ENCODE peak calls at places on chromosomes 12 and 14, in seven cellular contexts. M, K, S, P, T, D and I are unnamed samples.

GRCh38 chr12:47353508-47353907 is 273.7 kb upstream of the AMIGO2 start:
- DNase-seq in M (no peak), K (no peak), S (no peak), P (no peak), T (no peak), D (no peak), I (no peak)

GRCh38 chr12:25074954-25075353 is 120.0 kb downstream of the DNAI7 start:
- DNase-seq in M (no peak), K (no peak), S (no peak), P (no peak), T (no peak), D (no peak), I (no peak)

GRCh38 chr14:22602853-22603252 is 4.8 kb downstream of the ABHD4 start:
- DNase-seq in M (no peak), K (peak), S (no peak), P (no peak), T (no peak), D (no peak), I (no peak)

GRCh38 chr12:98405795-98406366 is 109.5 kb upstream of the TMPO start:
- DNase-seq in M (no peak), K (no peak), S (no peak), P (no peak), T (no peak), D (no peak), I (no peak)

GRCh38 chr12:26195250-26195640 is at the start of gene SSPN:
- DNase-seq in M (peak), K (peak), S (peak), P (peak), T (peak), D (peak), I (peak)

GRCh38 chr14:101721951-101722661 is 39.4 kb upstream of the PPP2R5C start:
- DNase-seq in M (no peak), K (no peak), S (no peak), P (no peak), T (peak), D (no peak), I (peak)

GRCh38 chr14:70359076-70359424 is 433 bp downstream of the COX16 start:
- DNase-seq in M (no peak), K (no peak), S (no peak), P (no peak), T (no peak), D (peak), I (no peak)

GRCh38 chr12:120051535-120051934 is 62.5 kb downstream of the BICDL1 start:
- DNase-seq in M (no peak), K (no peak), S (no peak), P (no peak), T (no peak), D (no peak), I (no peak)

GRCh38 chr14:36771256-36771655 is 109.6 kb downstream of the PAX9 start:
- DNase-seq in M (no peak), K (no peak), S (no peak), P (no peak), T (no peak), D (no peak), I (no peak)

GRCh38 chr14:69107407-69108003 is 45.4 kb downstream of the DCAF5 start:
- DNase-seq in M (no peak), K (peak), S (no peak), P (no peak), T (peak), D (no peak), I (peak)

GRCh38 chr14:100187247-100187833 is 27.9 kb upstream of the DEGS2 start:
- DNase-seq in M (no peak), K (no peak), S (no peak), P (no peak), T (no peak), D (no peak), I (no peak)

GRCh38 chr14:91115986-91116385 is 2.1 kb downstream of the DGLUCY start:
- DNase-seq in M (no peak), K (peak), S (no peak), P (no peak), T (no peak), D (no peak), I (no peak)

GRCh38 chr12:98725481-98726247 is 80.6 kb downstream of the APAF1 start:
- DNase-seq in M (peak), K (peak), S (no peak), P (no peak), T (peak), D (no peak), I (peak)

GRCh38 chr12:109764776-109765492 is 51.3 kb downstream of the FAM222A start:
- DNase-seq in M (peak), K (no peak), S (peak), P (peak), T (peak), D (no peak), I (no peak)

GRCh38 chr12:4112734-4113396 is 160.7 kb upstream of the CCND2 start:
- DNase-seq in M (no peak), K (peak), S (no peak), P (no peak), T (no peak), D (no peak), I (no peak)

GRCh38 chr14:96634481-96634880 is 132.3 kb downstream of the PAPOLA start:
- DNase-seq in M (no peak), K (no peak), S (no peak), P (no peak), T (no peak), D (no peak), I (no peak)

GRCh38 chr12:26937863-26938659 is at the start of the genes FGFR1OP2 and INTS13:
- DNase-seq in M (peak), K (peak), S (peak), P (peak), T (peak), D (peak), I (peak)

GRCh38 chr12:132255642-132256041 is 73.7 kb downstream of the GALNT9 start:
- DNase-seq in M (no peak), K (no peak), S (no peak), P (no peak), T (no peak), D (no peak), I (no peak)

GRCh38 chr12:26434299-26434915 is 239.0 kb downstream of the SSPN start:
- DNase-seq in M (no peak), K (peak), S (no peak), P (no peak), T (peak), D (no peak), I (peak)

GRCh38 chr12:63045020-63045860 is 105.8 kb downstream of the AVPR1A start:
- DNase-seq in M (no peak), K (peak), S (no peak), P (no peak), T (no peak), D (no peak), I (peak)

GRCh38 chr12:102480401-102480800 is at the start of gene IGF1:
- DNase-seq in M (no peak), K (peak), S (no peak), P (no peak), T (no peak), D (no peak), I (peak)

GRCh38 chr12:32548691-32549412 is 130.2 kb upstream of the DNM1L start:
- DNase-seq in M (no peak), K (peak), S (no peak), P (no peak), T (peak), D (no peak), I (peak)

GRCh38 chr14:89617471-89618291 is 200.6 kb upstream of the FOXN3 start:
- DNase-seq in M (no peak), K (peak), S (no peak), P (no peak), T (peak), D (no peak), I (peak)

GRCh38 chr12:127293507-127294310 is 973.3 kb upstream of the TMEM132C start:
- DNase-seq in M (no peak), K (peak), S (peak), P (no peak), T (peak), D (peak), I (peak)

GRCh38 chr14:83744901-83745300 is 1785.0 kb upstream of the FLRT2 start:
- DNase-seq in M (no peak), K (peak), S (no peak), P (no peak), T (no peak), D (no peak), I (no peak)

GRCh38 chr14:100623961-100624360 is 36.7 kb upstream of the BEGAIN start:
- DNase-seq in M (peak), K (no peak), S (peak), P (no peak), T (no peak), D (no peak), I (no peak)

GRCh38 chr14:67343601-67344230 is 15.9 kb downstream of the ATP6V1D start:
- DNase-seq in M (no peak), K (no peak), S (no peak), P (no peak), T (no peak), D (no peak), I (no peak)

GRCh38 chr14:52987514-52987913 is 36.7 kb upstream of the FERMT2 start:
- DNase-seq in M (no peak), K (no peak), S (no peak), P (no peak), T (peak), D (no peak), I (no peak)

GRCh38 chr12:10372534-10372931 is 17.3 kb downstream of the KLRK1 start:
- DNase-seq in M (no peak), K (no peak), S (no peak), P (no peak), T (no peak), D (no peak), I (no peak)

GRCh38 chr14:96057738-96058137 is 18.6 kb downstream of the C14orf132 start:
- DNase-seq in M (no peak), K (no peak), S (no peak), P (no peak), T (no peak), D (no peak), I (no peak)

GRCh38 chr12:94148841-94149780 is 734 bp downstream of the PLXNC1 start:
- DNase-seq in M (no peak), K (peak), S (no peak), P (no peak), T (peak), D (peak), I (peak)

GRCh38 chr12:63353559-63353958 is 202.6 kb upstream of the AVPR1A start:
- DNase-seq in M (no peak), K (peak), S (no peak), P (no peak), T (no peak), D (no peak), I (no peak)

GRCh38 chr12:126233625-126234024 is 1168.4 kb downstream of the AACS start:
- DNase-seq in M (no peak), K (no peak), S (no peak), P (no peak), T (no peak), D (no peak), I (no peak)

GRCh38 chr12:60100852-60101251 is 505.0 kb downstream of the SLC16A7 start:
- DNase-seq in M (no peak), K (no peak), S (no peak), P (no peak), T (no peak), D (no peak), I (no peak)

GRCh38 chr12:60101715-60102114 is 505.9 kb downstream of the SLC16A7 start:
- DNase-seq in M (no peak), K (peak), S (no peak), P (no peak), T (no peak), D (no peak), I (peak)

GRCh38 chr12:60107992-60108391 is 512.2 kb downstream of the SLC16A7 start:
- DNase-seq in M (no peak), K (no peak), S (no peak), P (no peak), T (no peak), D (no peak), I (no peak)

GRCh38 chr12:60112063-60112462 is 516.2 kb downstream of the SLC16A7 start:
- DNase-seq in M (no peak), K (no peak), S (no peak), P (no peak), T (no peak), D (no peak), I (no peak)

DNA sequence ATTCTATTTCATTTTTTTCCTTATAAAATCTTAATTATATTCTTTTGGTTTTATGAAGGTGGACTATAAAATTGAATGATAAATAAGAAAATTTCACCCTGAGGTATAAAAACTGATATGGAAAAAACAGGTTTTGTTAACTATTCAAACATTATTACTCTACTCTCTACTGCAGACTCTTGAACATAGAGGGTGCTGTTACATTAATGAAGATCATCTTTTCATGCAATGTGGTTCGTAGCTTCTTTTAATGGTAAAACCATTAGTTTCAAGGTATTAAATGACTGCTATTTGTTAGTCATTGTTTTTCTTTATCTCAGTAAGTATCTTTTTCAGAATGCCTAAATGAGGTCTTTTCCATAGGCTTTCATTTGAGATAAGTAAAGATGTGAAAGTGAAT is 510.4 kb downstream of the SLC16A7 start:
- DNase-seq in M (no peak), K (peak), S (no peak), P (no peak), T (no peak), D (no peak), I (peak)
- TF ChIP-seq CTCF in M (no peak), K (peak), S (no peak), P (no peak), T (peak), D (no peak), I (peak)

DNA sequence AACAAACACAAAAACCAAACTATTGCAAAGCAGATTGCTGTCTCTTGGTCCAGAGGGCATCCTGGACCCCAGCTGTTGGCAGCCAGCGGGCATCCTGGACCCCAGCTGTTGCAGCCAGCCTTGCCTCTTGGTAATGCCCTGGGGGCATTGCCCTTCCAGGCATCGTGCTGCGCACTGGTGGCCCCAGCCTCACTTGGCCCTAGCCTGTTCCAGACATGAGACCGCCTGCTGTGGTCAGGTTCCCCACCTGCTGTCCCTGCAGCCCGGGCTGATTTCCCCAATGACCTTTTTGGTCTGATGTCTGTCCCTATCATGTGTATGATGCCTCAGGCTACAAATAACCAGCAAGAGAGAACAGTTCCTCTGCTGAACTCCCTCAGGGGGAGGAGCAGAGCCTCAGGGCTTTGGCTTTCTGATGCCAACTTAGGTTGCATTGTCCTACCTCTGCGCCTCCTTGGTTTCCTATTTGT is 20.8 kb downstream of the MLXIP start:
- DNase-seq in M (no peak), K (no peak), S (no peak), P (no peak), T (no peak), D (no peak), I (no peak)
- H3K4me3 ChIP-seq in M (no peak), K (no peak), S (no peak), P (no peak), T (no peak), D (no peak), I (no peak)

GRCh38 chr12:6492838-6493579 is at the start of gene MRPL51:
- DNase-seq in M (peak), K (peak), S (peak), P (peak), T (peak), D (peak), I (peak)

GRCh38 chr12:6494351-6494743 is 445 bp downstream of the NCAPD2 start:
- DNase-seq in M (no peak), K (no peak), S (no peak), P (no peak), T (no peak), D (no peak), I (no peak)

GRCh38 chr12:6494968-6495367 is 1.1 kb downstream of the NCAPD2 start:
- DNase-seq in M (no peak), K (no peak), S (no peak), P (no peak), T (no peak), D (no peak), I (no peak)

GRCh38 chr12:6489449-6489848 is 3.6 kb downstream of the MRPL51 start:
- DNase-seq in M (no peak), K (no peak), S (no peak), P (no peak), T (no peak), D (no peak), I (no peak)

GRCh38 chr12:6493580-6494350 is at the start of gene NCAPD2:
- DNase-seq in M (peak), K (peak), S (peak), P (peak), T (peak), D (peak), I (peak)
- TF ChIP-seq CTCF in M (no peak), K (no peak), S (peak), P (peak), T (peak), D (peak), I (peak)

DNA sequence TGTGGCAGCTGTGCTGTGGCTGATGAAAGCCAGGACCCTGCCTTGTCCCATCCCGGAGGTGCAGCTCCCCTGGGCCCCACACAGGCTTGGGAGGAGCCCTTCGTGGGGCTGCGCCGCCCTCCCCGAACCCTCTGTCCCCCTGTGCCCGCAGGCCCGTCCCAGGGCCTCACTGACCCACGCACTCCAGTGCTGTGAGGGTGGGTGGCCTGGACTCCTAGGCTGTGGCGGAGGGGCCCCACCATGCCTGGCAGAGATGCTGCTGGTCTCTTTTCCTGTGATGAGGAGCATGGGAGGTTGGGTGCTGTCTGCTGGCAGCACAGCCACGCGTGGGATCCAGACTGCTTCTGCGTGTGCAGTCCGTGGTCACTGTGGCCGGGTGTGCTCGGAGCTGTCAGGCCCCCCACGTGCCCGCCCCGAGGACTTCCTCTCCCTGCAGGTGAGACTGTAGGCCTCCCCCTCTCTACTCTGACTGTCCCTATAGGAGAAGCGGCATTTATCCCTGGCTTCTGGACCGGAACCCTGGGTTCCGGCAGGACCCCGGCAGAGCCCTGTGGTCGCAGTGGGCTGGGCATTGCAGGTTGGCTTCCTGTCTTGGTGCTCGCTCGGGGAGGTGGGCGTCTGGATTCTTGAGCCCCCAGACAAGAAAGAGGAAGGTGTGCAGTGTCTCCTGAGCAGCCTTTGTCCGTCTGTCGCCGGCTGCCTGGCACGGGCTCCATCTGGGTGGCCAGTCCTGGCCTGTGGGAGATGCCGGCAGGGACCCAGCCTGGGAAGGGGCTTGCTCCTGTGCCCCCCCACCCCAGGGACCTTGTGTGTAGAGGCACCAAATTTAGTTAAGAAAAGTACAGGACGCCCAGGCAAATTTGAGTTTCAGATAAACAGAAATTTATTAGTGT is 2.3 kb downstream of the MTA1 start:
- DNase-seq in M (no peak), K (no peak), S (no peak), P (no peak), T (no peak), D (no peak), I (no peak)
- H3K4me3 ChIP-seq in M (peak), K (no peak), S (no peak), P (no peak), T (no peak), D (peak), I (peak)